ENCODE peak calls at places on chromosomes 12 and 14, in six cellular contexts. Y is astrocyte, D is psoas muscle, T is fibroblast of lung, J is WTC11, H is GM20000. N is an unnamed sample.

GRCh38 chr12:103623716-103624115 is 36.6 kb downstream of the STAB2 start:
- DNase-seq in H (no peak), Y (no peak), J (no peak), D (no peak), T (no peak), N (no peak)

GRCh38 chr12:113239288-113239771 is 18.1 kb downstream of the TPCN1 start:
- DNase-seq in D (peak; percentile 70), T (no peak), J (no peak), H (no peak), Y (no peak), N (no peak)

GRCh38 chr14:89207925-89208328 is 209.1 kb downstream of the FOXN3 start:
- DNase-seq in D (no peak), J (no peak), H (no peak), T (no peak), Y (no peak), N (no peak)

GRCh38 chr12:33994857-33995808 is 27.2 kb upstream of the ALG10 start:
- DNase-seq in Y (no peak), D (no peak), T (no peak), H (no peak), J (no peak), N (peak; percentile 61)

GRCh38 chr12:124472690-124473279 is 94.6 kb downstream of the NCOR2 start:
- DNase-seq in T (no peak), D (no peak), J (no peak), H (no peak), Y (no peak), N (no peak)

GRCh38 chr12:86081798-86082197 is 174.4 kb downstream of the MGAT4C start:
- DNase-seq in J (no peak), D (no peak), T (no peak), Y (no peak), H (no peak), N (no peak)

GRCh38 chr12:1593232-1594044 is 943 bp downstream of the FBXL14 start:
- DNase-seq in D (peak; percentile 70), J (peak; percentile 60), T (no peak), H (peak; percentile 51), Y (no peak), N (peak; percentile 48)

GRCh38 chr12:93137656-93138612 is 208.8 kb upstream of the EEA1 start:
- DNase-seq in H (peak; percentile 43), Y (peak; percentile 87), D (no peak), T (peak; percentile 81), J (no peak), N (peak; percentile 90)

GRCh38 chr12:12736759-12737676 is 19.9 kb downstream of the CDKN1B start:
- DNase-seq in H (peak; percentile 63), J (no peak), T (peak; percentile 69), D (no peak), Y (peak; percentile 86), N (peak; percentile 86)

GRCh38 chr12:13425766-13426165 is 229.2 kb downstream of the EMP1 start:
- DNase-seq in J (no peak), Y (peak; percentile 88), T (no peak), D (no peak), H (no peak), N (peak; percentile 82)

GRCh38 chr14:96592591-96593388 is 90.6 kb downstream of the PAPOLA start:
- DNase-seq in T (peak; percentile 43), H (peak; percentile 85), D (peak; percentile 64), Y (peak; percentile 8), J (peak; percentile 80), N (peak; percentile 52)

GRCh38 chr12:93468008-93468371 is 676 bp downstream of the MRPL42 start:
- DNase-seq in T (no peak), J (no peak), Y (no peak), D (no peak), H (no peak), N (no peak)

GRCh38 chr12:47964102-47964723 is 817 bp downstream of the TMEM106C start:
- DNase-seq in T (no peak), J (no peak), Y (no peak), D (no peak), H (no peak), N (no peak)

GRCh38 chr14:68336165-68336564 is 456.7 kb downstream of the ZFP36L1 start:
- DNase-seq in Y (no peak), J (no peak), D (no peak), H (no peak), T (no peak), N (no peak)

GRCh38 chr14:104368751-104369100 is 210.8 kb upstream of the C14orf180 start:
- DNase-seq in T (no peak), J (no peak), D (no peak), Y (no peak), H (no peak), N (no peak)

GRCh38 chr12:120488057-120488660 is 7.8 kb upstream of the DYNLL1 start:
- DNase-seq in D (no peak), J (no peak), H (no peak), Y (no peak), T (no peak), N (no peak)

GRCh38 chr12:121980211-121980891 is 41.3 kb upstream of the BCL7A start:
- DNase-seq in Y (no peak), D (no peak), J (no peak), T (no peak), H (peak; percentile 29), N (peak; percentile 22)

GRCh38 chr12:55972906-55973597 is 826 bp upstream of the RAB5B start:
- DNase-seq in J (no peak), Y (peak; percentile 60), T (peak; percentile 59), D (no peak), H (no peak), N (peak; percentile 66)

GRCh38 chr14:24123465-24124417 is 6.7 kb upstream of the FITM1 start:
- DNase-seq in D (no peak), Y (no peak), J (no peak), T (no peak), H (no peak), N (no peak)

DNA sequence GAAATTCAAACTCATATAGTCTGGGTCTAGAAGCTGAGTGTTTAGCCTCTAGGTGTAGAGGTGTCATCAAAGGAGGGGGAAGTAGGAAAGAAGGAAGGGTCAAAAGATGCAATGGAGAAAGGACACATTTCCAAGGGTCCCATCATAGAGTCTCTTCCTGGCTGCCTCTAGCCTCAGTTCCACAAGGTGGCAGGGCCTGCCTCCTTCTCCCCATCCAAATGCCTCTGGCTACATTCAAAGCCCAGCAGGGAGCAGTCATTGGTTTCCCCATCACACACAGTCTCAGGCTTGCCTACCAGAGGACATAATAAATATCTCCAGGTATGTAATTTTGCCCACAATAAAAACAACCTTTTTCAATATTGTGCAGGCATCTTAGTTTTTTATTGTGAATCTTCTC is 2.1 kb upstream of the CCT2 start:
- DNase-seq in T (no peak), H (no peak), Y (no peak), D (no peak), J (peak; percentile 44), N (peak; percentile 10)
- TF ChIP-seq CTCF in T (peak; percentile 7), H (no peak), Y (no peak), D (no peak), J (no peak), N (peak; percentile 14)

GRCh38 chr12:132282031-132282949 is 47.1 kb downstream of the GALNT9 start:
- DNase-seq in D (peak; percentile 28), J (peak; percentile 18), Y (no peak), H (no peak), T (no peak), N (no peak)

GRCh38 chr12:132284618-132285310 is 44.6 kb downstream of the GALNT9 start:
- DNase-seq in J (no peak), Y (no peak), D (no peak), T (no peak), H (no peak), N (peak; percentile 9)

GRCh38 chr12:132282950-132283771 is 46.2 kb downstream of the GALNT9 start:
- DNase-seq in J (peak; percentile 54), H (no peak), Y (no peak), T (no peak), D (peak; percentile 30), N (no peak)

GRCh38 chr12:132285311-132285741 is 44.1 kb downstream of the GALNT9 start:
- DNase-seq in J (no peak), T (no peak), Y (no peak), H (no peak), D (no peak), N (no peak)

DNA sequence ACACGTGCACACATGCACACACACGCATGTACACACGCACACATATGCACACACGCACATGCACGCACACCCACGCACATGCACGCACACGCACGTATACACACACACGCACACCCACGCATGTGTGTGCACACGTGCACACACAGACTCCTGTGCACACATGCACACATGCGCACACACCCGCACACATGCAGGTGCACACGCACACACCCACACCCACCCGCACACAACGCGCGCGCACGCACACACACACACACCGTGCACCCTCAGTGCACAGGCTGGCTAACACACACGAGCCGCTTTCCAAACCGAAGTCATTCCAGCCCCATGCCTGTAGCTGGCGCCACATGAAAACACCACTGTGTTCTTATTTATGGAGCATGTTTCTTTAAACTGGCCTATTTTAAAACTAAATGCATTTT is 45.3 kb downstream of the GALNT9 start:
- DNase-seq in J (no peak), T (peak; percentile 21), H (no peak), D (no peak), Y (peak; percentile 7), N (peak; percentile 59)
- TF ChIP-seq CTCF in J (no peak), T (peak; percentile 44), H (no peak), D (no peak), Y (peak; percentile 13), N (peak; percentile 59)

GRCh38 chr12:41368006-41368405 is 179.9 kb downstream of the PDZRN4 start:
- DNase-seq in D (no peak), Y (no peak), T (no peak), H (no peak), J (no peak), N (no peak)
- TF ChIP-seq CTCF in D (no peak), Y (peak; percentile 11), T (peak; percentile 12), H (peak; percentile 13), J (no peak), N (peak; percentile 15)

DNA sequence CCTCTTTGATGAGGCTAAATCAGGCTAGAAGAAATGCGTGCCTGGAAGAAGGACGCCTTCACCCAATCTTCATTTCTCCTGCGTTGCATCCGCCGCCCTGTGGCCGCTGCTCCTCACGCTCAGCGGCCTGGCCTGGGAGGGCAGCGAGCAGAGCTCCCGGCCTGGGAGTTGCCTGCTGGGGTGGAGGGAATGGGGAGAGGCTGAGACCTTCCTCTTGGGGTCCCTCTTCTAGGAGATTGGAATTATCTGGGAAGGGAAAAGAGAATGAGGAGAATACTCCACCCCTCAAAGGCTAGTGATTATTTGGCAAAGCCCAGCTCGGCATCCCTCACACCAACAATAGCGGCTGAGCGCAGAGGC is 2.4 kb upstream of the HOXC12 start:
- DNase-seq in T (no peak), D (no peak), J (no peak), Y (no peak), H (no peak), N (no peak)
- TF ChIP-seq CTCF in T (no peak), D (no peak), J (no peak), Y (no peak), H (no peak), N (no peak)

N was measured in cardiac fibroblast.